ENCODE peak calls at places on chromosomes 12 and 14, in six cellular contexts. H, E, N, I, C and M are unnamed samples.

GRCh38 chr12:23949212-23950010 is at the start of gene SOX5:
- DNase-seq in H (peak), E (peak), N (no peak), I (no peak), C (peak), M (no peak)

GRCh38 chr14:105311838-105312237 is 2.7 kb upstream of the PACS2 start:
- DNase-seq in H (no peak), E (no peak), N (no peak), I (no peak), C (no peak), M (no peak)

GRCh38 chr14:78836777-78837176 is 666.6 kb downstream of the NRXN3 start:
- DNase-seq in H (peak), E (peak), N (peak), I (no peak), C (no peak), M (peak)

GRCh38 chr12:47686645-47687240 is 19.1 kb downstream of the RPAP3 start:
- DNase-seq in H (peak), E (no peak), N (peak), I (no peak), C (no peak), M (peak)

GRCh38 chr14:92486881-92487280 is 26.7 kb upstream of the RIN3 start:
- DNase-seq in H (peak), E (no peak), N (no peak), I (no peak), C (no peak), M (no peak)

GRCh38 chr12:106204312-106204711 is 43.5 kb downstream of the CKAP4 start:
- DNase-seq in H (no peak), E (no peak), N (no peak), I (no peak), C (no peak), M (no peak)

GRCh38 chr12:124357616-124358015 is 62.7 kb downstream of the RFLNA start:
- DNase-seq in H (no peak), E (no peak), N (no peak), I (no peak), C (no peak), M (no peak)

GRCh38 chr12:127809236-127809635 is 457.7 kb upstream of the TMEM132C start:
- DNase-seq in H (peak), E (peak), N (peak), I (no peak), C (no peak), M (no peak)

GRCh38 chr14:31968912-31969311 is 108.2 kb upstream of the ARHGAP5 start:
- DNase-seq in H (no peak), E (no peak), N (no peak), I (no peak), C (no peak), M (no peak)

GRCh38 chr12:100382327-100382726 is 25.5 kb downstream of the SLC17A8 start:
- DNase-seq in H (no peak), E (no peak), N (peak), I (no peak), C (no peak), M (no peak)

GRCh38 chr14:74964787-74965769 is 9.7 kb upstream of the PGF start:
- DNase-seq in H (peak), E (no peak), N (peak), I (no peak), C (peak), M (no peak)

GRCh38 chr12:25645421-25645820 is 92.3 kb upstream of the LMNTD1 start:
- DNase-seq in H (no peak), E (no peak), N (no peak), I (no peak), C (no peak), M (no peak)

GRCh38 chr12:106211973-106212372 is 35.8 kb downstream of the CKAP4 start:
- DNase-seq in H (no peak), E (no peak), N (no peak), I (no peak), C (no peak), M (no peak)

GRCh38 chr12:64335886-64336466 is 54.6 kb downstream of the C12orf56 start:
- DNase-seq in H (no peak), E (no peak), N (no peak), I (no peak), C (no peak), M (no peak)

GRCh38 chr12:56679834-56680575 is 8.1 kb downstream of the PTGES3 start:
- DNase-seq in H (no peak), E (no peak), N (no peak), I (no peak), C (no peak), M (no peak)

GRCh38 chr12:132560831-132561783 is 49.3 kb downstream of the LRCOL1 start:
- DNase-seq in H (peak), E (peak), N (no peak), I (no peak), C (no peak), M (peak)

GRCh38 chr14:103146141-103146709 is 23.0 kb downstream of the TNFAIP2 start:
- DNase-seq in H (no peak), E (no peak), N (no peak), I (no peak), C (no peak), M (no peak)

GRCh38 chr12:121800694-121801600 is 2.9 kb upstream of the SETD1B start:
- DNase-seq in H (peak), E (peak), N (peak), I (no peak), C (peak), M (peak)

GRCh38 chr12:7131502-7131866 is 1.3 kb downstream of the CLSTN3 start:
- DNase-seq in H (no peak), E (no peak), N (no peak), I (no peak), C (no peak), M (peak)

GRCh38 chr12:54000105-54000773 is at the start of gene HOXC9:
- DNase-seq in H (no peak), E (peak), N (no peak), I (no peak), C (no peak), M (no peak)

GRCh38 chr12:67795235-67795634 is 146.7 kb downstream of the DYRK2 start:
- DNase-seq in H (no peak), E (no peak), N (no peak), I (no peak), C (no peak), M (no peak)

GRCh38 chr14:70789961-70790360 is 19.4 kb downstream of the MAP3K9 start:
- DNase-seq in H (no peak), E (no peak), N (no peak), I (no peak), C (no peak), M (no peak)

GRCh38 chr12:70365648-70366518 is at the start of gene KCNMB4:
- DNase-seq in H (peak), E (peak), N (no peak), I (no peak), C (peak), M (peak)

GRCh38 chr14:68195126-68195525 is 375.5 kb downstream of the RAD51B start:
- DNase-seq in H (no peak), E (no peak), N (no peak), I (no peak), C (no peak), M (peak)

GRCh38 chr12:67766370-67766769 is 117.8 kb downstream of the DYRK2 start:
- DNase-seq in H (peak), E (no peak), N (peak), I (no peak), C (no peak), M (peak)

GRCh38 chr14:82710257-82710841 is 1176.7 kb upstream of the SEL1L start:
- DNase-seq in H (peak), E (peak), N (peak), I (peak), C (no peak), M (peak)

GRCh38 chr12:124387510-124387855 is 92.6 kb downstream of the RFLNA start:
- DNase-seq in H (no peak), E (peak), N (no peak), I (no peak), C (no peak), M (no peak)

GRCh38 chr12:80353254-80353653 is 90.8 kb upstream of the PTPRQ start:
- DNase-seq in H (peak), E (no peak), N (peak), I (no peak), C (no peak), M (no peak)

GRCh38 chr12:27583057-27583797 is 59.2 kb downstream of the PPFIBP1 start:
- DNase-seq in H (peak), E (no peak), N (no peak), I (no peak), C (no peak), M (no peak)

GRCh38 chr14:102297436-102298170 is 7.4 kb downstream of the MOK start:
- DNase-seq in H (no peak), E (no peak), N (no peak), I (no peak), C (no peak), M (no peak)

GRCh38 chr14:51650721-51651387 is 856 bp upstream of the FRMD6 start:
- DNase-seq in H (no peak), E (peak), N (no peak), I (no peak), C (peak), M (peak)

GRCh38 chr12:106953352-106954260 is 2.1 kb upstream of the TMEM263 start:
- DNase-seq in H (no peak), E (no peak), N (peak), I (no peak), C (no peak), M (no peak)

GRCh38 chr12:26870491-26871419 is 37.8 kb upstream of the ITPR2 start:
- DNase-seq in H (peak), E (peak), N (peak), I (no peak), C (peak), M (peak)

GRCh38 chr14:49615776-49616175 is 4.7 kb downstream of the RPL36AL start:
- DNase-seq in H (peak), E (no peak), N (no peak), I (no peak), C (no peak), M (no peak)

GRCh38 chr12:92718483-92718985 is 15.7 kb downstream of the PLEKHG7 start:
- DNase-seq in H (peak), E (no peak), N (no peak), I (no peak), C (no peak), M (no peak)

GRCh38 chr12:92715625-92716024 is 12.8 kb downstream of the PLEKHG7 start:
- DNase-seq in H (no peak), E (no peak), N (no peak), I (no peak), C (no peak), M (no peak)

GRCh38 chr12:92721130-92721529 is 18.3 kb downstream of the PLEKHG7 start:
- DNase-seq in H (peak), E (no peak), N (no peak), I (no peak), C (no peak), M (no peak)

GRCh38 chr12:92719674-92720073 is 16.9 kb downstream of the PLEKHG7 start:
- DNase-seq in H (peak), E (no peak), N (peak), I (no peak), C (no peak), M (no peak)

DNA sequence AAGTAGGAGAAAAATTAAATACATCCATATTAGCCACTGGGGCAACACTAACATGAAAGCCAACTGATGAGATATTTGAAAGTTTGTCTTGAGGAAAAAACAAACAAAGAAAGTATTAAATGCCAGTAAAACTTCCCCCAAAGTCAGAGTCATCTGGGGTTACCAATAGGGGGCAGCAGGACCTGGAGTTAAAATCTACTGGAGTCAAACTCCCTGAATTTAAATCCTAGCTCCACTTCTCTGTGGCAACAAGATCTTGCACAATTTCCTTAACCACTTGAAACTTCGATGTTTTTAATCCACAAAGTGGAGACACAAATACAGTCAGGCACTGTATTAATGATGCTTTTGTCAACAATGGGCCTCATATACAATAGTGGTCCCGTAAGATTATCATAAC is 14.4 kb downstream of the PLEKHG7 start:
- DNase-seq in H (peak), E (no peak), N (peak), I (no peak), C (no peak), M (peak)
- TF ChIP-seq CTCF in H (peak), E (no peak), N (peak), I (no peak), C (no peak), M (no peak)

GRCh38 chr12:120583478-120584030 is 2.4 kb upstream of the POP5 start:
- DNase-seq in H (peak), E (peak), N (peak), I (peak), C (peak), M (peak)
- TF ChIP-seq CTCF in H (peak), E (peak), N (peak), I (peak), C (peak), M (peak)

GRCh38 chr12:50283230-50283923 is at the start of gene LIMA1:
- DNase-seq in H (peak), E (peak), N (peak), I (peak), C (peak), M (peak)
- TF ChIP-seq CTCF in H (no peak), E (peak), N (peak), I (peak), C (peak), M (no peak)

DNA sequence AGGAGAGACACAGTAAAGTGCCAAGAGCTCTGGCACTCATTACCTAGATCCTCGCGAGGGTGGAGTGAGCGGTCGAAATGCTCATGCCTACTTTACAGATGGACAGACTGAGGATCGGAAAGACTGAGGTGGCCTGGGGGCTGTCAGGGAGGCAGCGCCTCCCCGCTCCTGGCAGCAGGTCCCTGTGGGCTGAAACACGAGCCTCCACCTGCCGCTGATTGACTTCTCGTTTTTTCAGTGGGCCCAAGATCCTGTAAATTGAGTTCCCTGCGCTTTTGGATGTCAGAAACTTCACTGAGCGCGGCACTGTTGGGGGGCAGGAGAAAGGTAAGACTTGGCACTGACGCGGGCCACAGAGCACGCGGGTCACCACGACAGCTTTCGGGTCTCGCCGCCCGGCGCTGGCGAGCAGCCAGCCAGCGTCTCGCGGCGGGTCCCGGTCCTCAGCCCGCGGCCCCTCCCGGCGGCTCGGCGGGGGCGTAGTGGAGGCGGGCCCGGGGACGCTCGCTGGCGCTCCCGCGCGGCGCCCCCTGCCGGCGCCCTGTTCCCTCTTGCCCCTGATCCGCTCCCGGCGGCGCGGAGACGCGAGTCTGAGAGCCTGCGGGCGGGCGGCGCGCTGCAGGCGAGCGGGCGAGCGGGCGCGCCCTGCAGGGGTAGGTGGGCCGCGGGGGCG is 550 bp upstream of the SCN8A start:
- DNase-seq in H (peak), E (peak), N (peak), I (no peak), C (no peak), M (peak)
- TF ChIP-seq CTCF in H (peak), E (peak), N (peak), I (no peak), C (no peak), M (peak)

GRCh38 chr14:81673930-81674329 is 140.3 kb upstream of the SEL1L start:
- DNase-seq in H (no peak), E (no peak), N (no peak), I (no peak), C (no peak), M (no peak)
- TF ChIP-seq CTCF in H (no peak), E (no peak), N (no peak), I (no peak), C (no peak), M (no peak)

DNA sequence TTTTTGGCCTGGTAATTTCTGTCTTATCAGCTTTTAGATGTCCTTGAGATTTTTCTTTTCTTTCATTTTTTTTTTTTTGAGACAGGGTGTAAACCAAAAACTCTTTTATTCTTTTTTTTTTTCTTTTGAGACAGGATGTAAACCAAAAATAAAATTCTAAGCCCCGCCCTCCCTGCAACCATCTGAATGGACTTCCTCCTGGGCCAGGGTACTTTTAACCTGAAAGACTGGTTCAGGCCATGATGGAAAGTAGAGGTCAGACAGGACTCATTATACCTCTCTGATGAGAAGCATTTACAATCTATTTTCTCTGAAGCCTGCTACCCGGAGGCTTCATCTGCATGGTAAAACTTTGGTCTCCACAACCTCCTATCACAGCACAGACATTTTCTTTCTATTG is 33.5 kb upstream of the TCL1B start:
- DNase-seq in H (no peak), E (no peak), N (no peak), I (no peak), C (no peak), M (no peak)
- TF ChIP-seq CTCF in H (no peak), E (no peak), N (no peak), I (no peak), C (no peak), M (no peak)

GRCh38 chr14:54653764-54654469 is 87.0 kb downstream of the SAMD4A start:
- DNase-seq in H (peak), E (peak), N (peak), I (no peak), C (peak), M (no peak)
- TF ChIP-seq CTCF in H (no peak), E (no peak), N (no peak), I (no peak), C (no peak), M (no peak)